ENCODE peak calls at places on chromosomes 16 and 17, in five cellular contexts. S is body of pancreas, A is K562, O is esophagus squamous epithelium, B is uterus. U is an unnamed sample.
A peak's percentile ranks its signal among the peaks of the same experiment; 100 is the strongest.

GRCh38 chr16:2035431-2036199 is 8.9 kb downstream of the NHERF2 start:
- DNase-seq in B (no peak), A (no peak), S (peak; percentile 48), O (no peak), U (no peak)

GRCh38 chr17:76252040-76252954 is 12.0 kb upstream of the RNF157 start:
- DNase-seq in O (no peak), B (no peak), A (no peak), S (no peak), U (peak; percentile 95)

GRCh38 chr17:44636562-44636961 is 19.7 kb upstream of the MEIOC start:
- DNase-seq in A (no peak), B (no peak), O (no peak), S (no peak), U (no peak)

GRCh38 chr16:25512041-25512440 is 179.7 kb upstream of the HS3ST4 start:
- DNase-seq in S (no peak), B (no peak), A (no peak), O (no peak), U (no peak)

GRCh38 chr17:80662557-80662956 is 117.9 kb downstream of the RPTOR start:
- DNase-seq in B (no peak), S (no peak), O (no peak), A (no peak), U (no peak)

GRCh38 chr16:30186444-30186781 is 3.0 kb downstream of the CORO1A start:
- DNase-seq in S (no peak), O (no peak), B (no peak), A (no peak), U (no peak)

GRCh38 chr16:4244254-4244812 is 2.5 kb upstream of the SRL start:
- DNase-seq in A (peak; percentile 95), B (no peak), O (no peak), S (peak; percentile 62), U (no peak)

GRCh38 chr17:76388966-76389888 is 4.8 kb downstream of the SPHK1 start:
- DNase-seq in A (no peak), B (no peak), S (peak; percentile 55), O (no peak), U (no peak)

GRCh38 chr17:18959071-18959844 is 7.3 kb downstream of the SLC5A10 start:
- DNase-seq in S (no peak), A (no peak), B (no peak), O (no peak), U (no peak)

GRCh38 chr16:8753411-8754054 is 43.9 kb downstream of the TMEM186 start:
- DNase-seq in O (no peak), S (peak; percentile 63), A (no peak), B (no peak), U (no peak)

GRCh38 chr16:85645021-85645589 is 32.0 kb downstream of the GSE1 start:
- DNase-seq in O (no peak), B (no peak), A (no peak), S (no peak), U (no peak)

DNA sequence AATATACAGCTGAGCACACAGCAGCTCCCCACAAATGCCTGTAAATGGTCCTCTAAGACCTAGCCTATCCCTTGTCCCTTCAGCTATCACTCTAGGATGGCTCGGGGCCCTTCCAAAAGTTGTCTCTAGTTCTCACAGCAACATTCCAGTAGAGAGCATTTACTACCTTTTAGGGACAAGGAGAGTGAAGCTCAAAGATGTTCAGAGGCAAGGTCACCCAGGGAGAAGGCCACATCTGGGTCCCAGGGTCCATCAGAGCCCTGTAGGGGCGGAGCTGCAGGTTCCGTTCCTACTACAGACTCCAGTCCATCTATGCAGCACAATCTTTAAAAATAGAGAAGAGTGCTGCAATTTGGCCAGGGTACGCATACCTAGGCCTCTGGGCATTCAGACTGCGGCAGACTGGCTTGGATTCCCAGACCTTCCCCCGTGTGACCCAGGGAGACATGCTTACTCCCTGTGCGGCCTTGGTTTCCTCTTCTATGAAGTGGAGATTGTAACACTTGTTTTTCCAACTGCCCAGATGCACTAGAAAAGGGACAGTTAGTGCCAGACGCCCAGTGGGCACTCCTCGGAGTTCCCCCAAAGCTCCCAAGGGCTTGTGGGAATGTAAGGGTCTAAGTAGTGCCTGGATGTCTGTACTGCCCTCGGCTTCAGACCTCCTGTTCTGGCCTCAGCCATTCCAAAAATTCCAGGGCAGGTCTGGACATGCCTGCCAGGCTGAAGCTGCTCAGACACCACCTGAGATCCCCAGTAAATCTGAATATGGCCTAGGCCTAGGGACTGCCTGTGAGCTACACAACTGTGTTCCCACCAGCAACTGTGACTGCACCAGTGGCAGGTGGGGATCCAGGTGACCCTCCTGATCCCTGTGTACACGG is 2.5 kb downstream of the SLC12A4 start:
- DNase-seq in O (no peak), S (no peak), A (no peak), B (no peak), U (no peak)
- H3K27ac ChIP-seq in O (peak overlapping the region; percentile 85), S (no peak overlapping the region), A (peak overlapping the region; percentile 3), B (peak overlapping the region; percentile 96), U (peak overlapping the region; percentile 95)

DNA sequence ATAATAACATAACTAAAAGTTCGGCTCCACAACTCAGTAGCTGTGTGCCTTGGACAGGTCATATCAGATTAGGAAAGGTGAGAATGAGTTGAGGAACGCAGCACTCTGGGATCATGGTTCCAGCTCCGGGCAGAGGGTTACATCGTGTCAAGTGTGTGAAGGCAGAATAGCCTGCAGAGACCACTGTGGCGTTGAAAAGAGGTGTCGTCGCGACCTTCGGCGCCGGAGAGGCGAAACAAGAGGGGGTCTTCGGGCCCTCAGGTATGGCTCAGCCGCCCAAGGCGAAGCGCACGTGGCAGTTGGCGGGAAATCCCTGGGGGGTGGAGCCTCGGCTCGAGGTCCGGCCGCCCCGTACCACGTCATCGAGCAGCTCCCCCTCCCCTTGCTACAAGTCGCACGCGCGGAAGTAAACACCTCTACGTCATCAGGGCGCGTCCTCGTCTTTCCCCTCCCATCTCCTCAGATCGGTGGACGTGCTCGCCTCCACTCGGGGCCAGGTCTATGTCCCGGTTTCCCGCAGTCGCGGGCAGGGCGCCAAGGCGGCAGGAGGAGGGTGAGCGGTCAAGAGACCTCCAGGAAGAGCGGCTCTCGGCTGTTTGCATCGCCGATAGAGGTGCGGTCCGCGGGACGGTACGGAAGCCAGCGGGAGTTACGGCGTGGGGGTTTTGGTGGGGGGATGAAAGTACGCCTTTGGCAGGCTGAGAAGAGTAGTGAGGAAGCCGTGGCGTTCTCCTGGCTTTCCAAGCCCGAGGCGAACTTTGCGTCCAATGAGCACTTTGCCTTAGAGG is at the start of gene DHX40:
- DNase-seq in A (peak; percentile 96), O (peak; percentile 80), B (peak; percentile 96), S (peak; percentile 95), U (peak; percentile 93)
- TF ChIP-seq POLR2A in A (peak; percentile 78), O (peak; percentile 35), B (peak; percentile 63), S (peak; percentile 77), U (peak; percentile 34)

DNA sequence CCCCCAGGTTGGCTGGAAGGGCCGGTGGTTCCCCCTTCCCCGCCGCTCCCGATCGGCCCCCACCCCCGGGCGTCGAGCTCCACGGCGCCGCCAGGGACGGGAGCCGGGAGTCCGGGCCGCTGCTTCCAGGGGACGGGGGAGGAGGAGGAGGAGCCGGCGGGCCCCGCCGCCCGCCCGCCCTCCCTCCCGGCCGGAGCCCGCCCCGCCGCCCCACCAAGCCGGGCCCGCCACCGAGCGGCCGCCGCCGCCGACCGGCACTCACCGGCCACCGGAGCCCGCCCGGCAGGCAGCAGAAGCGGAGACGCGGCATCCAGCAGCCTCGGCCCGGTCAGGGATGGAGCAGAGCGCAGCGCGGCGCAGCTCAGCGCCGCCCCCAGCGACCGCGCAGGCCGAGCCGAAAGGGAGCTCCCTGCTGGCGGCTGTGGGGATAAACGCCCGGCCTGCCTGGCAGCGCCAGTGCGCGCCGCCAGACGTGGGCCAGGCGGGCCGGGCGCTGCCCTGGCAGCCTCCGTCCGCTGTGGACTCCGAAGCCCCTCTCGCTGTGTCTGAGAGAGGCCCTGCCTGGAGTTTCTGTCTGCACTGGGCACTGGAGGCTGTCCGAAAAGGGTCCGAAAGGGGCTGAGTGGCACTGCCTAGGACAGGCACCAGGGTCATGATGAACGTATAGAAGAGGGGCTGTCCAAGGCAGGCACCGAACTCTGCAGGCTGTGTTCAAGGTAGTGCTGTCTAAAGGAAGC is at the start of gene MYO18A:
- DNase-seq in A (peak; percentile 86), B (peak; percentile 63), O (no peak), S (peak; percentile 85), U (peak; percentile 64)
- H3K27ac ChIP-seq in A (peak within 1 kb of the TSS; percentile 97), B (peak within 1 kb of the TSS; percentile 87), O (peak within 1 kb of the TSS; percentile 98), S (peak within 1 kb of the TSS; percentile 98), U (peak within 1 kb of the TSS; percentile 88)

GRCh38 chr17:78174332-78174869 is 6.0 kb downstream of the SYNGR2 start:
- DNase-seq in S (peak; percentile 96), B (peak; percentile 73), A (no peak), O (no peak), U (peak; percentile 82)
- TF ChIP-seq POLR2A in S (peak; percentile 88), B (peak; percentile 38), A (peak; percentile 52), O (peak; percentile 13), U (peak; percentile 47)

U was measured in gastrocnemius medialis.